ENCODE peak calls at places on chromosomes 5 and 9, in five cellular contexts. H, O, P, E and D are unnamed samples.
A peak's percentile ranks its signal among the peaks of the same experiment; 100 is the strongest.

GRCh38 chr9:29691758-29692407 is 2118.6 kb upstream of the C9orf72 start:
- DNase-seq in H (no peak), O (no peak), P (no peak), E (peak; percentile 42), D (no peak)

GRCh38 chr9:116951588-116952433 is 264.7 kb downstream of the TRIM32 start:
- DNase-seq in H (no peak), O (no peak), P (no peak), E (peak; percentile 16), D (no peak)

GRCh38 chr5:173592050-173592669 is 24.3 kb downstream of the BOD1 start:
- DNase-seq in H (no peak), O (no peak), P (no peak), E (peak; percentile 65), D (no peak)

GRCh38 chr9:129242191-129242953 is 64.3 kb upstream of the IER5L start:
- DNase-seq in H (no peak), O (no peak), P (peak; percentile 5), E (no peak), D (peak; percentile 10)

GRCh38 chr9:136018257-136019031 is 57.3 kb upstream of the UBAC1 start:
- DNase-seq in H (no peak), O (no peak), P (peak; percentile 9), E (no peak), D (peak; percentile 42)

GRCh38 chr9:131422241-131422792 is 28.4 kb downstream of the PRRC2B start:
- DNase-seq in H (no peak), O (no peak), P (peak; percentile 25), E (peak; percentile 49), D (peak; percentile 36)

GRCh38 chr9:113623851-113624485 is 160.4 kb downstream of the RGS3 start:
- DNase-seq in H (no peak), O (no peak), P (no peak), E (no peak), D (no peak)

GRCh38 chr5:172542651-172543131 is 88.4 kb upstream of the SH3PXD2B start:
- DNase-seq in H (no peak), O (no peak), P (no peak), E (no peak), D (no peak)

GRCh38 chr9:125538092-125538473 is 168.9 kb downstream of the MAPKAP1 start:
- DNase-seq in H (peak; percentile 67), O (no peak), P (no peak), E (peak; percentile 72), D (no peak)

GRCh38 chr5:37208883-37209808 is 40.0 kb downstream of the CPLANE1 start:
- DNase-seq in H (no peak), O (no peak), P (peak; percentile 32), E (no peak), D (peak; percentile 68)

GRCh38 chr5:1636981-1637638 is 113.3 kb upstream of the LPCAT1 start:
- DNase-seq in H (no peak), O (no peak), P (no peak), E (no peak), D (no peak)

GRCh38 chr9:71768388-71769174 is at the start of gene CEMIP2:
- DNase-seq in H (peak; percentile 92), O (peak; percentile 71), P (peak; percentile 89), E (peak; percentile 89), D (peak; percentile 89)

GRCh38 chr9:89999534-90000370 is 394.9 kb downstream of the GADD45G start:
- DNase-seq in H (peak; percentile 70), O (no peak), P (peak; percentile 79), E (peak; percentile 68), D (peak; percentile 87)

GRCh38 chr9:22440841-22441240 is 5.8 kb upstream of the DMRTA1 start:
- DNase-seq in H (no peak), O (no peak), P (no peak), E (no peak), D (no peak)

GRCh38 chr9:36134761-36135505 is 1.6 kb upstream of the GLIPR2 start:
- DNase-seq in H (no peak), O (no peak), P (no peak), E (no peak), D (no peak)

GRCh38 chr5:91382530-91383026 is 539 bp downstream of the ARRDC3 start:
- DNase-seq in H (no peak), O (no peak), P (no peak), E (peak; percentile 51), D (peak; percentile 57)

GRCh38 chr9:109182940-109183798 is 16.1 kb upstream of the FRRS1L start:
- DNase-seq in H (no peak), O (no peak), P (no peak), E (peak; percentile 62), D (no peak)

GRCh38 chr5:176774216-176775171 is 35.9 kb upstream of the UNC5A start:
- DNase-seq in H (no peak), O (no peak), P (no peak), E (no peak), D (no peak)

GRCh38 chr9:134305533-134305932 is 20.7 kb upstream of the RXRA start:
- DNase-seq in H (no peak), O (no peak), P (no peak), E (no peak), D (no peak)

GRCh38 chr9:76897804-76898525 is 7.9 kb downstream of the PRUNE2 start:
- DNase-seq in H (no peak), O (no peak), P (no peak), E (no peak), D (no peak)

GRCh38 chr5:115841382-115842088 is at the start of the genes AP3S1 and ATG12:
- DNase-seq in H (peak; percentile 92), O (peak; percentile 85), P (peak; percentile 90), E (peak; percentile 95), D (peak; percentile 95)

GRCh38 chr5:11675198-11675597 is 229.0 kb downstream of the CTNND2 start:
- DNase-seq in H (no peak), O (no peak), P (no peak), E (no peak), D (no peak)

GRCh38 chr9:72905514-72906480 is 47.1 kb downstream of the ALDH1A1 start:
- DNase-seq in H (no peak), O (no peak), P (no peak), E (no peak), D (no peak)

GRCh38 chr5:171420429-171421231 is 1.2 kb downstream of the FGF18 start:
- DNase-seq in H (peak; percentile 85), O (peak; percentile 69), P (peak; percentile 90), E (no peak), D (peak; percentile 91)

GRCh38 chr5:1437452-1437851 is 7.8 kb downstream of the SLC6A3 start:
- DNase-seq in H (no peak), O (no peak), P (no peak), E (peak; percentile 41), D (no peak)

GRCh38 chr5:106094128-106094726 is 1576.5 kb downstream of the EFNA5 start:
- DNase-seq in H (no peak), O (no peak), P (no peak), E (peak; percentile 27), D (no peak)

GRCh38 chr5:76851713-76852369 is 2.0 kb downstream of the S100Z start:
- DNase-seq in H (no peak), O (no peak), P (peak; percentile 26), E (no peak), D (no peak)

GRCh38 chr5:20554001-20554400 is 566.0 kb upstream of the CDH18 start:
- DNase-seq in H (no peak), O (no peak), P (no peak), E (no peak), D (no peak)

GRCh38 chr9:137685035-137685885 is 66.5 kb downstream of the EHMT1 start:
- DNase-seq in H (no peak), O (no peak), P (no peak), E (no peak), D (no peak)

GRCh38 chr9:85964949-85965348 is 24.0 kb downstream of the NAA35 start:
- DNase-seq in H (no peak), O (no peak), P (no peak), E (no peak), D (no peak)

GRCh38 chr9:91056917-91057316 is 255.3 kb downstream of the SYK start:
- DNase-seq in H (no peak), O (no peak), P (no peak), E (no peak), D (no peak)

DNA sequence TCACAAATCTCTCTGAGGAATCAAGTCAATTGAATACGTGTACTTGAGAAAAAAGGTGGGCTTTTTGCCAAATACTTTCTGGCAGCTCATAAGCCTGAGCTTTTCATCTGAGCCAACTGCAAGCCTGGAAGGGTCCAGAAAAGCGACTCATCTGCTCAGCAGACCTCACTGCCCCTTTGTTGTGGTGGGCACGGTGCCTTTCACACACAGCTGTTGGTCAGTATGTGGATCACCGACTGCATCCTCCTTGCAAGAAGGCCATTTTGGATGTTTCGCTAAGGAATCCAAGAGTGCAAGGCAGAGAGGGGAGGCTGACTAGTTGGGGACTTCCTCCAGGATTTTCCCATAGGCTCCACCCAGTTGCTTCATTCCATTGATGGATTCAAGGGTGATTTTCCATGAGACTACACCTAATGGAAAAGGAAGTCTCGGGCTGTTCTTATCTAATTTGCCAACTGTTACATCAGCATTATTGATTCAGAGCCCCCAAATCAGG is 564.7 kb downstream of the PDE4D start:
- DNase-seq in H (no peak), O (no peak), P (peak; percentile 22), E (peak; percentile 74), D (peak; percentile 69)
- H3K4me3 ChIP-seq in H (no peak overlapping the region), O (no peak overlapping the region), P (no peak overlapping the region), E (no peak overlapping the region), D (peak overlapping the region; percentile 14)

GRCh38 chr5:34806532-34806931 is 32.4 kb upstream of the TTC23L start:
- DNase-seq in H (no peak), O (no peak), P (no peak), E (no peak), D (no peak)

GRCh38 chr5:34803974-34804373 is 35.0 kb upstream of the TTC23L start:
- DNase-seq in H (no peak), O (no peak), P (no peak), E (no peak), D (no peak)

GRCh38 chr5:34802834-34803563 is 36.0 kb upstream of the TTC23L start:
- DNase-seq in H (no peak), O (no peak), P (no peak), E (no peak), D (no peak)

GRCh38 chr5:34804398-34804797 is 34.6 kb upstream of the TTC23L start:
- DNase-seq in H (no peak), O (no peak), P (no peak), E (no peak), D (no peak)

GRCh38 chr5:34804913-34805312 is 34.1 kb upstream of the TTC23L start:
- DNase-seq in H (no peak), O (no peak), P (no peak), E (no peak), D (no peak)
- H3K4me1 ChIP-seq in H (no peaks in the 10 kb centered on the region), O (no peaks in the 10 kb centered on the region), P (no peaks in the 10 kb centered on the region), E (no peaks in the 10 kb centered on the region), D (no peaks in the 10 kb centered on the region)

GRCh38 chr9:6915635-6916034 is 157.9 kb downstream of the KDM4C start:
- DNase-seq in H (no peak), O (no peak), P (no peak), E (no peak), D (no peak)
- H3K27ac ChIP-seq in H (no peak overlapping the region), O (no peak overlapping the region), P (no peak overlapping the region), E (no peak overlapping the region), D (no peak overlapping the region)

DNA sequence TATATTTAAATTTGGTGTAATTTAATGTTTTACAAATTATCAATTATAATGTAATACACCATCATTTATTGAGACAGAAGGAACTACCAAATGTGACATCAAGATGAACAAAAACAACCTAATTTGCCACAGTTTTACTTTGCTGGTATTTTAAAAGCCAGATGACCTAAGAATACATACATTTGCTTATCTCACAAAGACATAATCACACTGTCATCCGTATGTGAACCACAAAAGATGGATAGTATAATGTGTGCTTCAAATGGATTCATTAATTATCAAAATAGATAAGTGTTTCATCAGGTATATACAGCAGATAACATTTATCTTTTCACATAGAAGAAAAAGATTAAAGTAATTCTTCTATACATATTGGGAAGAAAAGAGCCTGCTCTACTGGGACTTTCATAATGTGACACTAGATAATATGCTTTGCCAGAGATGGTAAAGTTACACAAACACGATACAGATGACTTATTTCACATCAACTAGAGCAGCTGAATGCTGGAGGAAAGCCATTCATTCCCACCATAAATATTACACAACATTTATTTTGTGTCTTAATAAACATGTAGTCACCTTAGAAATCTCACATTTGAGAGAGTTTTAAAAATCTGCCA is 278.5 kb downstream of the ISL1 start:
- DNase-seq in H (no peak), O (no peak), P (no peak), E (no peak), D (no peak)
- H3K4me3 ChIP-seq in H (no peak overlapping the region), O (no peak overlapping the region), P (no peak overlapping the region), E (no peak overlapping the region), D (no peak overlapping the region)